ENCODE peak calls at places on chromosome 4, in four cellular contexts. I is psoas muscle; B is A549; E is CD8-positive, alpha-beta T cell. Y is an unnamed sample.

GRCh38 chr4:100369871-100370270 is 148.0 kb downstream of the EMCN start:
- DNase-seq in I (no peak), B (no peak), E (no peak), Y (no peak)

GRCh38 chr4:153741529-153741928 is 18.3 kb downstream of the RNF175 start:
- DNase-seq in I (no peak), B (no peak), E (no peak), Y (no peak)

GRCh38 chr4:90120037-90120436 is 7.2 kb upstream of the CCSER1 start:
- DNase-seq in I (no peak), B (no peak), E (no peak), Y (no peak)

GRCh38 chr4:147054241-147054902 is 108.7 kb upstream of the TTC29 start:
- DNase-seq in I (no peak), B (no peak), E (no peak), Y (no peak)

GRCh38 chr4:13455411-13455810 is 28.7 kb downstream of the RAB28 start:
- DNase-seq in I (no peak), B (no peak), E (no peak), Y (no peak)

GRCh38 chr4:153934689-153935017 is 145.8 kb upstream of the SFRP2 start:
- DNase-seq in I (no peak), B (no peak), E (no peak), Y (no peak)

GRCh38 chr4:158996669-158997074 is 106.2 kb upstream of the RAPGEF2 start:
- DNase-seq in I (no peak), B (peak), E (no peak), Y (no peak)

GRCh38 chr4:127425911-127426310 is 206.8 kb upstream of the INTU start:
- DNase-seq in I (peak), B (no peak), E (no peak), Y (no peak)

GRCh38 chr4:176601156-176601555 is 191.6 kb downstream of the VEGFC start:
- DNase-seq in I (no peak), B (peak), E (no peak), Y (no peak)

GRCh38 chr4:184287697-184288255 is 70.1 kb upstream of the ENPP6 start:
- DNase-seq in I (no peak), B (no peak), E (no peak), Y (no peak)

GRCh38 chr4:176150283-176150682 is 45.1 kb downstream of the SPATA4 start:
- DNase-seq in I (no peak), B (peak), E (no peak), Y (no peak)

GRCh38 chr4:169286562-169287301 is 16.0 kb upstream of the SH3RF1 start:
- DNase-seq in I (no peak), B (no peak), E (no peak), Y (no peak)

GRCh38 chr4:22434895-22435294 is 81.0 kb downstream of the ADGRA3 start:
- DNase-seq in I (no peak), B (peak), E (no peak), Y (no peak)

GRCh38 chr4:5976431-5976830 is 41.8 kb downstream of the C4orf50 start:
- DNase-seq in I (no peak), B (peak), E (no peak), Y (no peak)

GRCh38 chr4:87007345-87008181 is 72.8 kb downstream of the AFF1 start:
- DNase-seq in I (peak), B (no peak), E (no peak), Y (peak)

GRCh38 chr4:5563856-5564255 is 144.5 kb downstream of the EVC2 start:
- DNase-seq in I (no peak), B (no peak), E (no peak), Y (no peak)

GRCh38 chr4:184668511-184669114 is 19.1 kb downstream of the PRIMPOL start:
- DNase-seq in I (no peak), B (no peak), E (no peak), Y (no peak)

GRCh38 chr4:145760176-145760575 is 80.2 kb downstream of the C4orf51 start:
- DNase-seq in I (no peak), B (no peak), E (no peak), Y (no peak)

GRCh38 chr4:124636793-124637192 is 75.7 kb downstream of the ANKRD50 start:
- DNase-seq in I (no peak), B (no peak), E (no peak), Y (no peak)

GRCh38 chr4:102534845-102535244 is 33.7 kb downstream of the NFKB1 start:
- DNase-seq in I (no peak), B (no peak), E (no peak), Y (no peak)

GRCh38 chr4:8198206-8198905 is 734 bp upstream of the SH3TC1 start:
- DNase-seq in I (no peak), B (no peak), E (no peak), Y (no peak)

GRCh38 chr4:40149960-40150385 is 46.9 kb upstream of the RHOH start:
- DNase-seq in I (peak), B (peak), E (peak), Y (no peak)

GRCh38 chr4:15982833-15983528 is 20.0 kb upstream of the FGFBP2 start:
- DNase-seq in I (no peak), B (no peak), E (no peak), Y (no peak)

GRCh38 chr4:85474818-85475630 is at the start of gene ARHGAP24:
- DNase-seq in I (peak), B (peak), E (no peak), Y (peak)

GRCh38 chr4:3225946-3226345 is 23.0 kb upstream of the MSANTD1 start:
- DNase-seq in I (peak), B (no peak), E (no peak), Y (no peak)

GRCh38 chr4:54067163-54067562 is 2.8 kb upstream of the CHIC2 start:
- DNase-seq in I (peak), B (peak), E (no peak), Y (no peak)

GRCh38 chr4:151195801-151196200 is 81.2 kb upstream of the PRSS48 start:
- DNase-seq in I (no peak), B (peak), E (no peak), Y (no peak)

GRCh38 chr4:161457906-161458305 is 705.9 kb downstream of the FSTL5 start:
- DNase-seq in I (no peak), B (no peak), E (no peak), Y (no peak)

GRCh38 chr4:73817341-73817740 is 19.1 kb upstream of the CXCL6 start:
- DNase-seq in I (no peak), B (no peak), E (no peak), Y (no peak)

GRCh38 chr4:77437079-77437478 is 168.5 kb upstream of the CXCL13 start:
- DNase-seq in I (no peak), B (no peak), E (no peak), Y (no peak)

GRCh38 chr4:77433102-77433733 is 172.4 kb upstream of the CXCL13 start:
- DNase-seq in I (no peak), B (peak), E (no peak), Y (no peak)

GRCh38 chr4:77432702-77433101 is 172.9 kb upstream of the CXCL13 start:
- DNase-seq in I (no peak), B (no peak), E (no peak), Y (no peak)

GRCh38 chr4:77430847-77431246 is 174.8 kb upstream of the CXCL13 start:
- DNase-seq in I (no peak), B (no peak), E (no peak), Y (no peak)

DNA sequence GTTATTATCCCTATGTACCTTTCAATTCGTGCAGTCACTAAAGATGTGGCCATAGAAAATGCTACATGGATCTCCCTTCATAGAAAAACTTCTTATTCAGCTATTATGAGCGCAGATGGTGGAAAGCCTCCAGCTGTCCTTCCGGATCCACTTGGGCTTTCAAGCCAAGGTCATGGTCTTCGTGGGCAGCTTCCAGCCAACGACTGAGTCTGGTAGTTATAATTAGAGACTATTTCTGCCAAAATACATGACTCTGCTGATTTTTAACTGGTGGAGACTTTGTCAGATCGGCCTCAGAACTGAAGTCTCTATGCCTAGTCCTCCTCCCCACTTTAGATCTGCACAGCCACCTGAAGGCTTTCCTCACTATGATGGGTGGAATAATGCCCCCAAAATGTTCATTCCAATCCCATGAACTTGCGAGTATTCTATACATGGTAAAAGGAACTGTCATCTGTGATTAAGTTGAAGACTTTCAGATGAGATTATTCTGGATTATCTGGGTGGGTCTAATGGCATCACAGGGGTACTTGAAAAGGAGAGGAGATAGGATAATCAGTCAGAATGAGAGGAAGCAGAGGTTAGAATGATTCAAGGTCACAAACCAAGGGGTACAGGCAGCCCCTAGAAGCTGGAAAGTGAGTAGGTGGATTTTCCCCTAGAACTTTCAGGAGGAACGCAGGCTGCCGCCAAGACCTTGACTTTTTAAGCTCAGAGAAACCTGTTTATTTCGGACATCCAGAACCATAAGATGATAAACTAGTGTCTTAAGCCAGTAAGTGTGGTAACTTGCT is 171.1 kb upstream of the CXCL13 start:
- DNase-seq in I (peak), B (no peak), E (no peak), Y (no peak)
- H3K27ac ChIP-seq in I (no peak), B (no peak), E (no peak), Y (no peak)

GRCh38 chr4:1683371-1683902 is 676 bp downstream of the FAM53A start:
- DNase-seq in I (peak), B (peak), E (no peak), Y (no peak)

GRCh38 chr4:1683903-1684755 is at the start of gene FAM53A:
- DNase-seq in I (peak), B (peak), E (peak), Y (peak)

GRCh38 chr4:1685604-1686150 is 1.6 kb upstream of the FAM53A start:
- DNase-seq in I (no peak), B (no peak), E (no peak), Y (no peak)

GRCh38 chr4:1684756-1685603 is 867 bp upstream of the FAM53A start:
- DNase-seq in I (no peak), B (no peak), E (no peak), Y (no peak)

GRCh38 chr4:1682860-1683259 is 1.3 kb downstream of the FAM53A start:
- DNase-seq in I (no peak), B (no peak), E (no peak), Y (no peak)
- H3K4me3 ChIP-seq in I (peak), B (no peak), E (no peak), Y (peak)

GRCh38 chr4:25973346-25973745 is 59.3 kb downstream of the SMIM20 start:
- DNase-seq in I (no peak), B (no peak), E (no peak), Y (no peak)

GRCh38 chr4:25970691-25971427 is 56.8 kb downstream of the SMIM20 start:
- DNase-seq in I (no peak), B (no peak), E (no peak), Y (no peak)

GRCh38 chr4:25969374-25969773 is 55.4 kb downstream of the SMIM20 start:
- DNase-seq in I (no peak), B (no peak), E (no peak), Y (no peak)

GRCh38 chr4:25966171-25966570 is 52.2 kb downstream of the SMIM20 start:
- DNase-seq in I (no peak), B (no peak), E (no peak), Y (no peak)

GRCh38 chr4:25970241-25970675 is 56.2 kb downstream of the SMIM20 start:
- DNase-seq in I (peak), B (no peak), E (no peak), Y (peak)
- H3K27ac ChIP-seq in I (no peak), B (no peak), E (no peak), Y (no peak)

DNA sequence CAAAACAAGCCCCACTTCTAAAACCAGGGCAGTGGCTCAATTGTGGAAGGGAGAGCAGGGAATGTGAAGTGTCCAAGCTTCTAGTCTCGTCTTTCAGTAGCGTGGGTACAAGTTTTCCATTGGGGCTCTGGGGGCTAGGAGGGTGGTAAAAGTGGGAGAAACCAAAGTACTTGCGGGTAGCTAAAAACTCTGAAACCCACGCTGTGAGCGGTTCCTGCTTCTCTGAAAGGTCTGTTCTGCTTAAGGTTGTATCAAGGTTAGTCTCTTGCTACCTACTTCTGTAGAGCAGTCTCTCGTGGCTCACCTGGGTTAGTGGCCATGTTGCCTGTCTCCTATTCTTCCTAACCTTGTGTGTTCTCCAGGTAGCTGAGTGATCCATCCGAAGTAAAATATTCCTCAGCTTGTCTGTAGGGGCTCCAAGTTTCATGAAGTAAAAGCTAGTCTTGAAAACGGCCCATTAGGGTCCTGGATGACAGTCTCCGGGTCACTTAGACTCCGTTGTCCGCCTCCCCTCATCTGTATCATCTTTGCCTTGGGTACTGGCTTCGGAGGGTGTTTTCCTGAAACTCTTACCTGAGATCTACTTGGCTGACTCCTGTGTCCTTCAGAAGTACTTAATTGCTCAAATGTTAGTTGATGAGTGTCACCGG is 1.9 kb upstream of the WDR1 start:
- DNase-seq in I (no peak), B (no peak), E (no peak), Y (no peak)
- H3K4me3 ChIP-seq in I (no peak), B (no peak), E (peak), Y (no peak)

Y was measured in gastrocnemius medialis.